ENCODE peak calls at places on chromosomes 6 and 20, in five cellular contexts. H, W, V, S and Q are unnamed samples.

GRCh38 chr20:36062799-36063198 is 91.7 kb upstream of the EPB41L1 start:
- DNase-seq in V (no peak), H (no peak), S (no peak), W (no peak), Q (no peak)

GRCh38 chr6:31125162-31125561 is 4.9 kb upstream of the CDSN start:
- DNase-seq in H (no peak), V (no peak), W (no peak), S (no peak), Q (no peak)

GRCh38 chr6:46011241-46012085 is 4.2 kb downstream of the CLIC5 start:
- DNase-seq in V (no peak), W (peak), H (no peak), S (peak), Q (peak)

GRCh38 chr6:5809471-5809870 is 197.3 kb downstream of the NRN1 start:
- DNase-seq in S (no peak), H (no peak), W (no peak), V (no peak), Q (no peak)

GRCh38 chr6:73713426-73714147 is 17.6 kb downstream of the CD109 start:
- DNase-seq in W (no peak), S (no peak), V (no peak), H (no peak), Q (no peak)

GRCh38 chr6:158758941-158759479 is 60.2 kb downstream of the EZR start:
- DNase-seq in S (no peak), V (no peak), H (no peak), W (no peak), Q (no peak)

GRCh38 chr6:45049188-45049843 is 278.8 kb upstream of the RUNX2 start:
- DNase-seq in S (no peak), H (no peak), V (peak), W (no peak), Q (no peak)

GRCh38 chr6:44742201-44742600 is 354.7 kb downstream of the CDC5L start:
- DNase-seq in W (no peak), H (no peak), V (no peak), S (no peak), Q (no peak)